ENCODE peak calls at places on chromosomes 4 and X, in seven cellular contexts. Y is testis, F is IMR-90, S is stomach, K is heart left ventricle, D is sigmoid colon, Z is Peyer's patch. A is an unnamed sample.

GRCh38 chr4:73661646-73662119 is 41.4 kb upstream of the RASSF6 start:
- DNase-seq in Y (no peak), F (peak; percentile 99), S (no peak), K (no peak), D (no peak), Z (no peak), A (no peak)

GRCh38 chrX:106599411-106599810 is 12.4 kb upstream of the RADX start:
- DNase-seq in Y (no peak), F (no peak), S (no peak), K (no peak), D (no peak), Z (no peak), A (no peak)

GRCh38 chr4:64272432-64272831 is 136.8 kb downstream of the TECRL start:
- DNase-seq in Y (no peak), F (no peak), S (no peak), K (peak; percentile 53), D (no peak), Z (peak; percentile 28), A (no peak)

GRCh38 chrX:107117993-107118321 is 665 bp downstream of the RBM41 start:
- DNase-seq in Y (no peak), F (no peak), S (no peak), K (no peak), D (no peak), Z (no peak), A (no peak)

GRCh38 chrX:133307094-133307493 is 88.9 kb upstream of the TFDP3 start:
- DNase-seq in Y (no peak), F (no peak), S (no peak), K (no peak), D (no peak), Z (no peak), A (no peak)

GRCh38 chrX:25019707-25020390 is 4.1 kb upstream of the ARX start:
- DNase-seq in Y (no peak), F (no peak), S (no peak), K (no peak), D (no peak), Z (no peak), A (no peak)

GRCh38 chr4:107721436-107722090 is 1.5 kb upstream of the PAPSS1 start:
- DNase-seq in Y (no peak), F (no peak), S (no peak), K (no peak), D (no peak), Z (peak; percentile 68), A (peak; percentile 29)

GRCh38 chr4:160772668-160773067 is 1391.1 kb downstream of the FSTL5 start:
- DNase-seq in Y (no peak), F (no peak), S (no peak), K (no peak), D (no peak), Z (no peak), A (no peak)

GRCh38 chr4:87781569-87781968 is 17.8 kb upstream of the IBSP start:
- DNase-seq in Y (no peak), F (no peak), S (no peak), K (no peak), D (no peak), Z (no peak), A (no peak)

GRCh38 chr4:99879458-99879857 is 14.8 kb downstream of the LAMTOR3 start:
- DNase-seq in Y (no peak), F (no peak), S (no peak), K (no peak), D (no peak), Z (no peak), A (no peak)

GRCh38 chrX:4710618-4711433 is 997.4 kb upstream of the PRKX start:
- DNase-seq in Y (peak; percentile 54), F (no peak), S (peak; percentile 76), K (no peak), D (no peak), Z (no peak), A (no peak)

GRCh38 chr4:110666030-110666429 is 43.2 kb upstream of the PITX2 start:
- DNase-seq in Y (no peak), F (no peak), S (no peak), K (no peak), D (no peak), Z (no peak), A (no peak)

DNA sequence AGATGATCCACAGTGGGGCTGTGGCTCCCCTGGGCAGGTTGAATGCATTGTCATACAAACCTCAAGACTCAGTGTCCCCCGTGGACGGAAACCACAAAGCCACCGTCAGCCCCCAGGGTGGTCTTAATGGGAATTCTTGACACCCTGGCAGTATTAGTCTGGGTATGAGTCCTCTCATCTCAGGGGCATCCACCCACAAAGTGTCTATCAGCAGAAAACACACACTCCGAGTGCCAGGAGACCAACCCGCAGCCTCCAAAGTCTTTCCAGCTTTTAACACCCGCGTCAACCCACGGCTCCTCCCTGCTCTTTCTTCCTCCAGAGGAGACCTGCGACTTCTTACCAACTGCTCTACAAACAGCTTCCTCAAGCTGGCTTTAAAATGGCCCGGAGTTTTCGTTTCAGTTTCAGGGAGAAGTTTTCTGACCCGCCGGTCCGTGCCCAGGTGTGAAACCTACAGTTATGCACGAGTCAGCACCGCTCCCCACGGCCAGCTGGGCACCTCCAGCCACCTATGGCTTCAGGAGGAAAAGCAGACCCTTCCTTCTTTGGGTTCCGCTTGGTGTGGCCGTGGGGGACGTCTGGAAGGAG is 14.4 kb upstream of the ASMTL start:
- DNase-seq in Y (no peak), F (no peak), S (peak; percentile 38), K (peak; percentile 58), D (peak; percentile 49), Z (peak; percentile 81), A (no peak)
- H3K27me3 ChIP-seq in Y (no peaks in the 10 kb centered on the region), F (peaks cover 7% of the 10 kb centered on the region), S (no peaks in the 10 kb centered on the region), K (no peaks in the 10 kb centered on the region), D (peaks cover 11% of the 10 kb centered on the region), Z (no peaks in the 10 kb centered on the region), A (no peaks in the 10 kb centered on the region)

GRCh38 chrX:153926863-153927685 is 1.0 kb upstream of the ARHGAP4 start:
- DNase-seq in Y (peak; percentile 32), F (peak; percentile 10), S (peak; percentile 57), K (peak; percentile 76), D (peak; percentile 80), Z (peak; percentile 93), A (peak; percentile 63)

GRCh38 chrX:153927686-153927935 is 1.5 kb upstream of the ARHGAP4 start:
- DNase-seq in Y (no peak), F (no peak), S (no peak), K (no peak), D (no peak), Z (no peak), A (no peak)

GRCh38 chrX:153925387-153925738 is 701 bp downstream of the ARHGAP4 start:
- DNase-seq in Y (no peak), F (no peak), S (no peak), K (no peak), D (no peak), Z (no peak), A (no peak)

GRCh38 chrX:153926594-153926862 is 464 bp upstream of the ARHGAP4 start:
- DNase-seq in Y (no peak), F (no peak), S (no peak), K (no peak), D (no peak), Z (no peak), A (no peak)

DNA sequence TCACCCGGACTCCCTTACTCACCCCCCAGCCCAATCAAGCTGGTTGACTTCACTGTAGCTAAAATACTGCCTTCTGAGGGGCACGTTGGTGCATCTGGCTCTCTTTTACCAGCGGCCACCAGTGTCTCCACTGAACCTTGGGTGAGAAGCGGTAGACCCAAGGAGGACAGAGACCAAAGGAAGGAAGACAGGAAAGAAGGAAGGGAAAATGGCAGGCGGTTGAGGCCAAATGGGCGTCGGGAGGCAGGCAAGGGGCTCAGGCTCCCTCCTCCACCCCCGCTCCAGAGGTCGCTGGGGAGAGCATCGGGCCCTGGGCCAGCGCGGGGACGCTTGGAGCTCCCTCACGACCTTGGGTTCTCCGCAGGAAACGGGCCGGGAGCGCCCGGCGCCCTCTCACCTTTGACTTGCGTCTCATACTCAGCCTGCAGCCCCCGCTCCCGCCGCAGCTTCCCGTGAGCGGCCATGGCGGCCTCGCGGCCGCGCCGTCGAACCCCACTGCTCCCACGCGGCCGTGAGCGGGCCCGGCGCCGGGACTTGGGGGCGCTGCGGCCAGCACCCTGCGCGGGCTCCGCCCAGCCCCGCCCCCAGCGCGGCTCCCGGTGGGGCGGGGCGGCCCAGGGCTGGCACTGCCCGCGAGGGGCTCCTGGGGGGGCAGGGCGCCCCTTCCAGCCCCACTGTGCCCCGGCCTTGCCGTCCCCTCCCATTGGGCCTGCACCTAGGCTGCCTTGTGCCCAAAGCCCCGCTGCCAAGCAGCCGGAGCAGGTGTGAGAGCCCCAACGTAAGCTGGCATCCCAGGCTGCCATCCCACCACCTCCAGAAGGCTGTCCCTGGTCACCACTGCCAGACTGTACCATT is at the start of gene ARHGAP4:
- DNase-seq in Y (no peak), F (no peak), S (no peak), K (no peak), D (no peak), Z (peak; percentile 66), A (no peak)
- TF ChIP-seq POLR2A in Y (no peak), F (no peak), S (no peak), K (no peak), D (no peak), Z (no peak), A (no peak)

GRCh38 chrX:153634236-153634635 is 12.8 kb upstream of the DUSP9 start:
- DNase-seq in Y (no peak), F (no peak), S (no peak), K (no peak), D (peak; percentile 18), Z (no peak), A (no peak)
- H3K27me3 ChIP-seq in Y (no peaks in the 10 kb centered on the region), F (peaks cover 22% of the 10 kb centered on the region), S (no peaks in the 10 kb centered on the region), K (no peaks in the 10 kb centered on the region), D (no peaks in the 10 kb centered on the region), Z (no peaks in the 10 kb centered on the region), A (no peaks in the 10 kb centered on the region)

GRCh38 chrX:47360423-47361179 is 9.8 kb upstream of the ZNF157 start:
- DNase-seq in Y (no peak), F (no peak), S (no peak), K (no peak), D (no peak), Z (no peak), A (no peak)

GRCh38 chrX:47366051-47366722 is 4.2 kb upstream of the ZNF157 start:
- DNase-seq in Y (peak; percentile 77), F (peak; percentile 57), S (peak; percentile 47), K (peak; percentile 70), D (peak; percentile 78), Z (peak; percentile 78), A (peak; percentile 68)

GRCh38 chrX:47358387-47359065 is 11.9 kb upstream of the ZNF157 start:
- DNase-seq in Y (no peak), F (no peak), S (no peak), K (no peak), D (no peak), Z (peak; percentile 49), A (no peak)

DNA sequence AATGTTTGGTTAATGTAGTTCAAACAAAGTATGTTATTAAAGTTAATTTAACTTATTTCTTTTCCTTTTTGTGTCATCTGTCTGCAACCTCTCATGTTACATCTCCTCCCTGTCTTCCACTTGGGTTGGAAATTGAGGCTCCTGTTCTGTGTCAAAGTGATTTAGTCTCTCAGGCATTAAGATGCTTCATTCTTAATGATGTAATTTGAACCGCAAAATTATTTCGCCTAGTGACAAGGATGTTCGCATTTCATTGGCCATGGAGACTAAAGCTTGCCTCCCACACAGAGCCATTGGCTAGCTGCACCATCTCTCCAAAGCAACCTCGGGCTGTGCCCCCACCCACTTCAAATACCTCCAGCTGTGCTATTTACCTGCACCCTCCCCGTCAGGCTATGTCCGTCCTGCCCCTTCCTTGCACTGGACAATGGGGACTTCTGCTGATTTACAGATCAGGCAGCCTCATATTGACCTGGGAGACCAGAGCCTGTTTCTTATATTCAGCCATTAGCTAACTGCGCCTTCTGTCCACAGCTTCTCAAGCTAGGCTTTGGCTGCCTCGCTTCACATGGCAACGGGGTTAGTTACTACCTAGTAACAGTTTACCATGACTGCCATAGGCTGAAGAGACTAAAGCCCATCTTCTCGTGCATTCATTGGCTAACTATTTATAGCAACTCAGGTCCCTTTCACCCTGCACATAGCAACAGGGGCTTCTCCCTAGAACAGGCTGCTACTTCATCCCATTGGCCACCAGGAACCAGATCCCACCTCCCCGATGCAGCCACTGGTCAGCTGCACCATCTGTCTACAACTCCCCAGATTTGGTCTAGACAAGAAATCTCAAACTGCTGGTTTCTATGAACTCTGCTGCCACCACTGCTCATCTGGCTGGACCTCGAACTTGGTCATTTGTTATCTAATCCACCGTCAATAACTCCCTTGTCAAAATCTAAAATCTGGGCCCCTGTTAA is 8.6 kb upstream of the ZNF157 start:
- DNase-seq in Y (peak; percentile 82), F (peak; percentile 95), S (peak; percentile 61), K (peak; percentile 71), D (peak; percentile 92), Z (peak; percentile 86), A (peak; percentile 35)
- TF ChIP-seq POLR2A in Y (no peak), F (no peak), S (no peak), K (no peak), D (no peak), Z (no peak), A (no peak)

A was measured in ovary.